ENCODE peak calls at places on chromosomes 4 and X, in five cellular contexts. E is K562, D is pancreas, X is esophagus muscularis mucosa, R is upper lobe of right lung. L is an unnamed sample.
A peak's percentile ranks its signal among the peaks of the same experiment; 100 is the strongest.

GRCh38 chr4:88804234-88804633 is 106.6 kb upstream of the NAP1L5 start:
- DNase-seq in E (no peak), D (no peak), X (no peak), R (no peak), L (no peak)

GRCh38 chr4:118849867-118850812 is 14.2 kb upstream of the SEC24D start:
- DNase-seq in E (no peak), D (no peak), X (no peak), R (no peak), L (no peak)

GRCh38 chr4:37188100-37188499 is 56.4 kb upstream of the NWD2 start:
- DNase-seq in E (peak; percentile 35), D (no peak), X (no peak), R (no peak), L (peak; percentile 14)

GRCh38 chrX:153925387-153925738 is 701 bp downstream of the ARHGAP4 start:
- DNase-seq in E (no peak), D (no peak), X (no peak), R (no peak), L (no peak)

GRCh38 chr4:113574636-113575103 is 186.9 kb downstream of the CAMK2D start:
- DNase-seq in E (no peak), D (no peak), X (no peak), R (no peak), L (peak; percentile 48)

GRCh38 chrX:10926906-10927305 is 184.2 kb upstream of the HCCS start:
- DNase-seq in E (no peak), D (no peak), X (no peak), R (no peak), L (no peak)

GRCh38 chr4:83548151-83548905 is 12.4 kb downstream of the GPAT3 start:
- DNase-seq in E (peak; percentile 93), D (peak; percentile 58), X (no peak), R (peak; percentile 72), L (no peak)

GRCh38 chrX:45794323-45794994 is 593.8 kb upstream of the DIPK2B start:
- DNase-seq in E (no peak), D (no peak), X (no peak), R (no peak), L (no peak)

GRCh38 chr4:84971319-84971932 is 4.9 kb upstream of the WDFY3 start:
- DNase-seq in E (peak; percentile 46), D (no peak), X (no peak), R (no peak), L (no peak)

GRCh38 chrX:117989512-117989911 is 127.1 kb downstream of the KLHL13 start:
- DNase-seq in E (no peak), D (no peak), X (no peak), R (no peak), L (no peak)

GRCh38 chr4:112284166-112284565 is 1.5 kb downstream of the TIFA start:
- DNase-seq in E (peak; percentile 12), D (no peak), X (no peak), R (no peak), L (peak; percentile 24)

GRCh38 chr4:118947095-118947494 is 58.4 kb downstream of the SYNPO2 start:
- DNase-seq in E (no peak), D (no peak), X (no peak), R (no peak), L (no peak)

GRCh38 chr4:37383579-37384229 is 139.2 kb downstream of the NWD2 start:
- DNase-seq in E (peak; percentile 56), D (no peak), X (no peak), R (no peak), L (peak; percentile 14)

GRCh38 chr4:163748474-163748873 is 254.0 kb downstream of the TMA16 start:
- DNase-seq in E (no peak), D (no peak), X (no peak), R (no peak), L (no peak)

GRCh38 chr4:25815586-25815985 is 47.2 kb downstream of the SEL1L3 start:
- DNase-seq in E (no peak), D (no peak), X (no peak), R (no peak), L (no peak)

GRCh38 chrX:139203681-139204575 is 326.6 kb upstream of the F9 start:
- DNase-seq in E (no peak), D (no peak), X (no peak), R (peak; percentile 58), L (no peak)

GRCh38 chr4:119106036-119107000 is 29.3 kb upstream of the MYOZ2 start:
- DNase-seq in E (no peak), D (no peak), X (no peak), R (no peak), L (no peak)

GRCh38 chr4:3410401-3411135 is 31.2 kb upstream of the HGFAC start:
- DNase-seq in E (no peak), D (no peak), X (no peak), R (peak; percentile 35), L (peak; percentile 3)

GRCh38 chrX:78024349-78025108 is 55.1 kb upstream of the PGAM4 start:
- DNase-seq in E (peak; percentile 56), D (peak; percentile 55), X (no peak), R (peak; percentile 68), L (peak; percentile 14)

GRCh38 chrX:78035061-78035460 is 65.6 kb upstream of the PGAM4 start:
- DNase-seq in E (no peak), D (no peak), X (no peak), R (no peak), L (no peak)

GRCh38 chrX:78027798-78028197 is 58.4 kb upstream of the PGAM4 start:
- DNase-seq in E (no peak), D (no peak), X (no peak), R (no peak), L (no peak)

GRCh38 chrX:78029663-78030062 is 60.2 kb upstream of the PGAM4 start:
- DNase-seq in E (peak; percentile 42), D (no peak), X (no peak), R (no peak), L (peak; percentile 15)
- TF ChIP-seq CTCF in E (peak; percentile 51), D (peak; percentile 28), X (no peak), R (peak; percentile 36), L (peak; percentile 31)

GRCh38 chrX:49308604-49309269 is 5.3 kb downstream of the GAGE10 start:
- DNase-seq in E (peak; percentile 34), D (no peak), X (no peak), R (peak; percentile 68), L (no peak)

GRCh38 chrX:49309401-49309981 is 6.0 kb downstream of the GAGE10 start:
- DNase-seq in E (no peak), D (no peak), X (no peak), R (no peak), L (no peak)

GRCh38 chrX:49316085-49316484 is 5.8 kb upstream of the GAGE12J start:
- DNase-seq in E (peak; percentile 51), D (no peak), X (no peak), R (no peak), L (no peak)

GRCh38 chrX:49310371-49310770 is 6.9 kb downstream of the GAGE10 start:
- DNase-seq in E (no peak), D (no peak), X (no peak), R (no peak), L (no peak)
- H3K4me3 ChIP-seq in E (no peak overlapping the region), D (no peak overlapping the region), X (no peak overlapping the region), R (no peak overlapping the region), L (no peak overlapping the region)

DNA sequence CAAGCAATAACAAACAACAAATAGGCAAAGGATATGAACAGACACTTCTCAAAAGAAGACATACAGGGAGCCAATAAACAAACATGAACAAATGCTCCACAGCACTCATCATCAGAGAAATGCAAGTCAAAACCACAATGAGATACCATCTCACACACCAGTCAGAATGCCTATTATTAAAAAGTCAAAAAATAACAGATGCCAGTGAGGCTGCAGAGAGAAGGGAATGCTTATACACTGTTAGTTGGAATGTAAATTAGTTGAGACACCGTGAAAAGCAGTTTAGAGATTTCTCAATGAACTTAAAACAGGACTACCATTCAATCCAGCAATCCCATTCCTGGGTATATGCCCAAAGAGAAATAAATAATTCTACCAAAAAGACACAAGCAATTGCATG is 129.8 kb upstream of the MAGEB2 start:
- DNase-seq in E (no peak), D (no peak), X (no peak), R (no peak), L (no peak)
- H3K27ac ChIP-seq in E (no peak overlapping the region), D (no peak overlapping the region), X (no peak overlapping the region), R (no peak overlapping the region), L (no peak overlapping the region)

DNA sequence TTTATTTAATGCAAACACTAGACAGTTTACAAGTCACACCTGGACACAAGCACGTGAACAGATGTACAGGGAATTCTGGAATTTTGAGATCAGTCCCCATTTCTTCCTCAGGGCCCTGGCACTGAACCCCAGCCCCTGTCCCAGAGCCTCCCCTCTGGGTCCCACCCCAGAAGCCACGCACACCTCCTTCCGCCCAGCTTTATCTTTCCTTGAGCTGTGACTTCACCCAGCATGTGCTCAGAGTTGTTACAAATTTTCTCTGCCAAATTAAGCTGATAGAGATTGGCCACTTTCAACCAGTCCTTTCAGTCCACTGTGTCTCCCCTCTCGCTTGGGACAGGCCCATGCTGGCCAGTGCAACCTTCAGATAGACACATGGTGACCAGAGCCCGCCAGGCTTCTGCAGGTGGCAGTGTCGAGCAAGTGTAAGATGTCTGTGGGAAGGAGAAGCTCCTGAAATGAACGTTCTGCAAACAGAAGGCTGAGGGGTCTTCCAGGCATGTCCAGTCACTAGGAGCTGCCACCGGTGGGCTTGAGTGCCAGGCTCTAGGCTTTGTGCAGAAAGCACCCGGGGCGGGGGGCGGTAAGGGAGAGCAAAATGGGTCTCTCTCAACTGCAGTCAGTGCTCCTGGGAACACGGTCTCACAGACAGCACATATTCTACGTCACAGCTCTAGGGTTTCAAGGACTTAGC is 73.3 kb downstream of the MTMR1 start:
- DNase-seq in E (peak; percentile 27), D (no peak), X (no peak), R (no peak), L (peak; percentile 40)
- TF ChIP-seq CTCF in E (peak; percentile 38), D (no peak), X (no peak), R (no peak), L (peak; percentile 54)